ENCODE peak calls at places on chromosomes 7 and 10, in nine cellular contexts. Y, E, N, Q, S, B, H, U and T are unnamed samples. For H3K36me3, the result is how much of the 10 kb centered on the place peaks cover.

GRCh38 chr7:140403878-140404564 is at the start of gene RAB19:
- DNase-seq in H (no peak), E (no peak), N (peak), Y (no peak), S (peak), B (no peak), U (no peak), Q (no peak), T (peak)

GRCh38 chr10:15571570-15571969 is 148.2 kb downstream of the ITGA8 start:
- DNase-seq in Y (peak), H (peak), U (peak), N (no peak), B (peak), Q (no peak), S (no peak), E (peak), T (no peak)

GRCh38 chr7:101567231-101567630 is 61.9 kb downstream of the MYL10 start:
- DNase-seq in Y (no peak), N (no peak), U (no peak), E (no peak), B (no peak), H (no peak), Q (peak), S (no peak), T (no peak)

GRCh38 chr10:106560925-106561640 is 603.4 kb downstream of the SORCS1 start:
- DNase-seq in Q (no peak), N (no peak), E (peak), H (peak), S (no peak), B (no peak), Y (no peak), U (peak), T (no peak)

GRCh38 chr7:87566311-87566710 is 34.4 kb downstream of the ABCB1 start:
- DNase-seq in B (no peak), H (no peak), E (no peak), S (no peak), N (no peak), Q (no peak), Y (no peak), U (no peak), T (no peak)

GRCh38 chr7:29806131-29806792 is at the start of gene WIPF3:
- DNase-seq in N (peak), H (no peak), U (peak), B (no peak), Y (peak), Q (no peak), S (peak), E (peak), T (no peak)

GRCh38 chr7:47293884-47294568 is 287.9 kb downstream of the TNS3 start:
- DNase-seq in E (peak), B (peak), Y (peak), H (no peak), Q (no peak), S (peak), U (no peak), N (no peak), T (no peak)

GRCh38 chr7:80100254-80100653 is 34.4 kb upstream of the GNAI1 start:
- DNase-seq in U (no peak), E (no peak), N (no peak), B (no peak), Y (no peak), Q (no peak), H (no peak), S (no peak), T (no peak)

GRCh38 chr7:25408861-25409260 is 180.6 kb upstream of the NPVF start:
- DNase-seq in E (no peak), H (no peak), Y (no peak), N (no peak), B (no peak), S (no peak), U (no peak), Q (no peak), T (no peak)

GRCh38 chr10:53598914-53599313 is 826.3 kb upstream of the MBL2 start:
- DNase-seq in B (no peak), N (no peak), U (peak), Q (no peak), S (no peak), Y (no peak), H (no peak), E (no peak), T (no peak)

GRCh38 chr10:53606951-53607350 is 834.4 kb upstream of the MBL2 start:
- DNase-seq in U (no peak), H (no peak), E (no peak), S (no peak), Q (no peak), B (no peak), N (no peak), Y (no peak), T (no peak)

GRCh38 chr10:53597835-53598251 is 825.3 kb upstream of the MBL2 start:
- DNase-seq in H (no peak), U (peak), Q (no peak), N (no peak), E (no peak), B (no peak), S (no peak), Y (no peak), T (no peak)

DNA sequence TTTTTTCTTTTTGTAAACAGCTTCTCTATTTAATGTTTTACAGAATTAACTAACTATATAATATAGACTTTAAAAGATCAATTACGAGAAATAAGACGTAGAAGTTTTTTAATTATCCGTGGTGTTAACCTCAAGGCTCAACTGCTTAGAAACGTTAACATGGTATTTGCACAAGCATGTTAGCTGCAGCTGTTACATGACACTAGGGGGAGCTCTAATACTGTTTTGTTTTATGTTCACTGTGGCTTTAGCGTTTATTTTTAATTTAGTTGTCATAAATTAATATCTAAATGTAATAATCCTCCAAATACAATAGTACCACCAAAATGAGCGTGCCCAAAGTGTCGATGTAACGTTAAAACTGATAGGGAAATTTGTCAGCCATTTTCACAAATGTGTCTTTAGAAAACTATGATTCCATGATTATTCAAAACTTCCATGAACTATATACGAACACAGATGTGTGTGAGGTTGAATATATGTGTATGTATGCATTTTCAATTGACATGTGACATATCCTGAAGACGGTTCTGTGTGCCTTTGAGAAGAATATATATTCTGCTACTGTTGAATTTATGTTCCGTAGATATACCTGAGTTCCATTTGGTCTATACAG is 828.8 kb upstream of the MBL2 start:
- DNase-seq in Q (no peak), Y (no peak), N (no peak), S (peak), B (no peak), U (peak), E (peak), H (peak), T (no peak)
- TF ChIP-seq CTCF in Q (peak), Y (peak), N (peak), S (peak), B (peak), U (peak), E (peak), H (peak), T (peak)

GRCh38 chr10:103764296-103765088 is 90.9 kb downstream of the SH3PXD2A start:
- DNase-seq in N (no peak), H (no peak), E (no peak), Y (no peak), B (no peak), U (no peak), Q (no peak), S (no peak), T (no peak)
- H3K4me3 ChIP-seq in N (no peak), H (no peak), E (no peak), Y (no peak), B (no peak), U (no peak), Q (no peak), S (no peak), T (no peak)

GRCh38 chr10:67612577-67613537 is 83.1 kb downstream of the CTNNA3 start:
- DNase-seq in E (peak), H (peak), B (no peak), Y (no peak), N (no peak), S (peak), U (peak), Q (no peak), T (peak)

GRCh38 chr10:67612156-67612555 is 83.8 kb downstream of the CTNNA3 start:
- DNase-seq in E (peak), U (no peak), Y (no peak), S (no peak), Q (no peak), B (no peak), H (no peak), N (no peak), T (no peak)

GRCh38 chr10:67608001-67608400 is 88.0 kb downstream of the CTNNA3 start:
- DNase-seq in B (no peak), N (no peak), E (no peak), Q (no peak), Y (no peak), S (no peak), H (no peak), U (no peak), T (no peak)

GRCh38 chr10:67607472-67607871 is 88.5 kb downstream of the CTNNA3 start:
- DNase-seq in U (peak), E (peak), H (no peak), Y (no peak), B (no peak), Q (no peak), N (no peak), S (no peak), T (no peak)

DNA sequence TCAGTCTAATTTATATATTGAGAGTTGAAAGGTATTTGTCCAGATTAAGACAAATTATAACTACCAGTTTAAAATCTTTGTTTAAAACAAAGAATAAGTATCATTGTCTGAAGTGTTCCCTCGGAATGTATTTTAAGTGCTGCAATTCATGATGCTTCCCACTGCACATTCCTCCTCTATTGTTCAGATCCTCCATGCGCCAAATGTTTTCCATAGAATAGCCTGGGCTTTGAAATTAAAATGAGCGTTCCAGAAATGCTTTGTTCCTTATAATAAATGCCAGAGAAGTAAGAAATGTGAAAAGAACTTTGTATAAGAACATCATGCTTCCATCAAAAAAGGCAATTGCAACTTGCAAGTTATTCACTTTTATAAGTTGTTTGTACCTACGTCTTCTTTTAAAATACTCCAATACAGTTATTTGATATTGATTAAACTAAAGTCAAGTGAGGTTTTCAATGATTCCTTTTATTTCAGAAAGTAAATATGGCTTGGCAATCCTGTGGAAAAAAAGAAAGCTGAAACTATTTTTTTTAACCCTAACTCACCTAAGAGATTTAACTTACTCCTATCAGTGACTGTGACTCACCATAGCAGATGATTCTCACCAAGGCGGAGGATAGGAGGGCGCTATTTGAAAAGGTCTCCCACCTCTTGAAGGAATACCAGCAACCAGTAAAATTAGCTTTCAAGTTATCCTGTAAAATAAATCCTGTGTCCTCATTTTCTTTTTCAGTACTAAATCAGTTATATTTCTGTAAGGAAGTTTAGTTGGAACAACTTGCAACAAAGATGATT is 85.8 kb downstream of the CTNNA3 start:
- DNase-seq in Q (no peak), B (no peak), N (no peak), H (no peak), U (peak), S (no peak), E (peak), Y (no peak), T (no peak)
- H3K36me3 ChIP-seq in Q (under half), B (under half), N (under half), H (under half), U (under half), S (under half), E (under half), Y (under half), T (under half)

GRCh38 chr7:134021861-134022260 is 105.3 kb upstream of the LRGUK start:
- DNase-seq in Y (no peak), B (no peak), E (no peak), N (no peak), S (no peak), Q (no peak), U (no peak), H (no peak), T (no peak)
- TF ChIP-seq CTCF in Y (no peak), B (no peak), E (no peak), N (no peak), S (no peak), Q (no peak), U (no peak), H (no peak), T (peak)

GRCh38 chr7:41942468-41943097 is 239.7 kb upstream of the INHBA start:
- DNase-seq in Q (no peak), Y (no peak), U (peak), S (peak), H (peak), E (peak), N (no peak), B (no peak), T (no peak)
- H3K4me3 ChIP-seq in Q (no peak), Y (peak), U (peak), S (no peak), H (peak), E (no peak), N (no peak), B (peak), T (no peak)

GRCh38 chr10:62056219-62056618 is 154.7 kb downstream of the ARID5B start:
- DNase-seq in S (no peak), N (no peak), Y (no peak), U (no peak), Q (no peak), B (no peak), E (no peak), H (no peak), T (no peak)
- H3K36me3 ChIP-seq in S (under half), N (under half), Y (half or more), U (under half), Q (under half), B (under half), E (under half), H (half or more), T (under half)

GRCh38 chr7:35241884-35242283 is 12.0 kb downstream of the TBX20 start:
- DNase-seq in Q (no peak), Y (no peak), N (no peak), H (no peak), U (no peak), B (no peak), S (no peak), E (no peak), T (no peak)
- TF ChIP-seq CTCF in Q (no peak), Y (no peak), N (no peak), H (no peak), U (no peak), B (peak), S (no peak), E (no peak), T (no peak)

GRCh38 chr7:53812135-53812534 is 730.0 kb upstream of the VSTM2A start:
- DNase-seq in S (no peak), E (no peak), U (no peak), Q (no peak), H (no peak), Y (no peak), B (no peak), N (no peak), T (no peak)

DNA sequence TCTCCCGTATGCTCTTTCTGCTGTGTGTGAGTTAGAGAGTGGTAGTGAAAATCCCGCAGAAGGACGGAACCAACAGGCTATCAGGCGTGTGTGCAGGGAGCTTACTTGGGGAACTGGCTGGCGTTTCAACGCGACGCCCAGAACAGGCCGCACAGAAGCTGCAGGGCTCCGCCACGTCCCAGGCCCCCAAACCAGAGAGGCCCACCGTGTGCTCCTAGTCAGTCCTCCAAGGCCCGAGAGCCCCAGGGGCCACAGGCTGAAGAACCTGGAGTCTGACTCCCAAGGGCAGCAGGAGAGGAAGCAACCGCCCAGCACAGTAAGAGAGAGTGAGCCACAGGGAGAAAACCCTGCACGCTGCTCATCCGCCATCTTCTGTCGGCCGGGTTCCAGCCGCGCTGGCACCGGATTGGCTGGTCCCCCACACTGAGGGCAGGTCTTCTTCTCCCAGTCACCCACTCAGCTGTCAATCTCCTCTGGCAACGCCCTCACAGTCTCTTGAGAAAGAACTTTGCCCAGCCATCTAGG is 730.6 kb upstream of the VSTM2A start:
- DNase-seq in N (no peak), E (no peak), H (no peak), Y (no peak), U (no peak), S (peak), Q (no peak), B (no peak), T (no peak)
- H3K4me3 ChIP-seq in N (no peak), E (no peak), H (no peak), Y (no peak), U (no peak), S (no peak), Q (no peak), B (no peak), T (no peak)

GRCh38 chr10:119862524-119862923 is 10.1 kb downstream of the MCMBP start:
- DNase-seq in S (no peak), Q (no peak), Y (no peak), N (no peak), U (no peak), H (no peak), B (no peak), E (no peak), T (no peak)
- H3K36me3 ChIP-seq in S (under half), Q (under half), Y (under half), N (under half), U (under half), H (under half), B (under half), E (under half), T (under half)